ENCODE peak calls at places on chromosomes 13 and 19, in four cellular contexts. One of them, this sample, is unnamed.
A peak's percentile ranks its signal among the peaks of the same experiment; 100 is the strongest.

GRCh38 chr13:94495806-94496205 is 16.3 kb upstream of the DCT start:
- DNase-seq in fibroblast of lung: no peak
- DNase-seq in BJ: no peak
- DNase-seq in thoracic aorta: no peak
- DNase-seq in this sample: no peak

GRCh38 chr19:18657590-18658365 is 20.9 kb downstream of the KLHL26 start:
- DNase-seq in fibroblast of lung: peak; percentile 92
- DNase-seq in BJ: no peak
- DNase-seq in thoracic aorta: peak; percentile 41
- DNase-seq in this sample: peak; percentile 98

GRCh38 chr13:28492527-28493367 is 2.2 kb downstream of the FLT1 start:
- DNase-seq in fibroblast of lung: no peak
- DNase-seq in BJ: peak; percentile 15
- DNase-seq in thoracic aorta: no peak
- DNase-seq in this sample: no peak

GRCh38 chr19:38470788-38471480 is 37.4 kb downstream of the RYR1 start:
- DNase-seq in fibroblast of lung: no peak
- DNase-seq in BJ: no peak
- DNase-seq in thoracic aorta: no peak
- DNase-seq in this sample: no peak

GRCh38 chr13:77740931-77741586 is 43.6 kb downstream of the SLAIN1 start:
- DNase-seq in fibroblast of lung: no peak
- DNase-seq in BJ: no peak
- DNase-seq in thoracic aorta: no peak
- DNase-seq in this sample: no peak

GRCh38 chr13:102700088-102701031 is 5.5 kb upstream of the METTL21C start:
- DNase-seq in fibroblast of lung: peak; percentile 20
- DNase-seq in BJ: peak; percentile 54
- DNase-seq in thoracic aorta: no peak
- DNase-seq in this sample: no peak

GRCh38 chr19:15161028-15161984 is 39.5 kb downstream of the NOTCH3 start:
- DNase-seq in fibroblast of lung: no peak
- DNase-seq in BJ: no peak
- DNase-seq in thoracic aorta: no peak
- DNase-seq in this sample: peak; percentile 36

GRCh38 chr19:46620716-46621115 is 4.2 kb downstream of the PTGIR start:
- DNase-seq in fibroblast of lung: peak; percentile 75
- DNase-seq in BJ: no peak
- DNase-seq in thoracic aorta: no peak
- DNase-seq in this sample: peak; percentile 53

GRCh38 chr19:1027020-1027952 is 878 bp downstream of the CNN2 start:
- DNase-seq in fibroblast of lung: no peak
- DNase-seq in BJ: no peak
- DNase-seq in thoracic aorta: no peak
- DNase-seq in this sample: peak; percentile 45

GRCh38 chr13:37361608-37362007 is 237.0 kb downstream of the POSTN start:
- DNase-seq in fibroblast of lung: no peak
- DNase-seq in BJ: no peak
- DNase-seq in thoracic aorta: no peak
- DNase-seq in this sample: no peak

GRCh38 chr19:10544753-10545251 is 1.1 kb downstream of the ATG4D start:
- DNase-seq in fibroblast of lung: no peak
- DNase-seq in BJ: no peak
- DNase-seq in thoracic aorta: no peak
- DNase-seq in this sample: no peak

GRCh38 chr19:16368385-16369305 is 44.0 kb downstream of the KLF2 start:
- DNase-seq in fibroblast of lung: no peak
- DNase-seq in BJ: no peak
- DNase-seq in thoracic aorta: no peak
- DNase-seq in this sample: no peak

GRCh38 chr13:32262165-32262564 is 53.0 kb downstream of the ZAR1L start:
- DNase-seq in fibroblast of lung: no peak
- DNase-seq in BJ: no peak
- DNase-seq in thoracic aorta: no peak
- DNase-seq in this sample: no peak

DNA sequence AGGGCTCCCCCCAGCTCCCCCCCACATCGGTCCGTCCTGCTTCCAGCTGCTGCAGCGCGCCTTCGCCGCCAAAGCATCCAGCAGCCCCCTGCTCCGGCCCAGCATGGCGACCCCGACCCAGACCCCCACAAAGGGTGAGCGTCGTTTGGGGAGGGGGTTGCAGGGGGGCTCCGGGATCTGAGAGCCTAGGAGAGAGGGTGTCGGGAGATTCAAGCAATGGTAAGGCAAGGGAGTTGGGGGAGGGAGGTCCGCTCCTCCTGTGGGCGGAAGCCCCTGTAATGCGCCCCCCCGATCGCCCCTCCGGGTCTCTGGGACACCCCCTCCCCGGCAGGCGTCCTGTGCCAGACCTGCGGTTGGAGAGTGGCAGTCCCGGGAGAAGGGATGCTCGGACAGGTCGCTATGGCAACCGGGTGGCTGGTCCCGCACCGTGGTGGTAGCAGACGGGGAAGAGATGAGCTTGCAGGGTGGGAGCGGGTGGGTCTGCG is at the start of gene FXYD7:
- DNase-seq in fibroblast of lung: no peak
- DNase-seq in BJ: no peak
- DNase-seq in thoracic aorta: no peak
- DNase-seq in this sample: no peak
- TF ChIP-seq CTCF in fibroblast of lung: no peak
- TF ChIP-seq CTCF in BJ: peak; percentile 4
- TF ChIP-seq CTCF in thoracic aorta: no peak
- TF ChIP-seq CTCF in this sample: no peak

GRCh38 chr13:72505376-72505775 is 222.1 kb downstream of the MZT1 start:
- DNase-seq in fibroblast of lung: no peak
- DNase-seq in BJ: no peak
- DNase-seq in thoracic aorta: no peak
- DNase-seq in this sample: no peak
- H3K4me3 ChIP-seq in fibroblast of lung: no peak overlapping the region
- H3K4me3 ChIP-seq in BJ: no peak overlapping the region
- H3K4me3 ChIP-seq in thoracic aorta: no peak overlapping the region
- H3K4me3 ChIP-seq in this sample: no peak overlapping the region

DNA sequence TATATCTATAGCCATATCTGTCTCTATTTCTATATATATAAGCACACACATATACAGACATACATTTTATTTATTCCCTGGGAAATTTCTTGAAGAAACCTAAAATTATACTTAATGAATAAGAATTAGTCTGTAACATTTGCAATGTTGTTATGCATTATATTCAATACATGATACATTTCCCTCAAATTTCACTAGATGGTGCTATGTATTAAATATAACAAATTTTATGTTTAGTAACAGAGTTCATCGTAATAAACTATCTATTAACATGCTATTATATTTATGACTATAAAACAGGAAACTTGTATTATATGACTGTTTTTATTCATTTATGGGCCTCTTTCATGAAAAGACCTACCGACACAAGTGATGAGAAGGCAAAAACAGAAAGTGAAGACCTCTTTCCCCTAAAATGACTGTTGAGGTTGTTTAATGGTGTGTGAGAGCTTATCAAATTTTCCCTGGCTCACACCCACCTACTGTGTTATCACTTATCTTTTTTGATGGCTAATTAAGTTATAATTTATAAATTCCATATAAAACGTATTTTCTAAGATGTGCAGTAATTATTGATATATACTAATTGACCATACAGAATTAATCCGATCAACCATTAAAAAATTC is 881.9 kb downstream of the SLITRK6 start:
- DNase-seq in fibroblast of lung: peak; percentile 63
- DNase-seq in BJ: peak; percentile 4
- DNase-seq in thoracic aorta: no peak
- DNase-seq in this sample: peak; percentile 54
- TF ChIP-seq CTCF in fibroblast of lung: peak; percentile 11
- TF ChIP-seq CTCF in BJ: peak; percentile 19
- TF ChIP-seq CTCF in thoracic aorta: no peak
- TF ChIP-seq CTCF in this sample: peak; percentile 33

DNA sequence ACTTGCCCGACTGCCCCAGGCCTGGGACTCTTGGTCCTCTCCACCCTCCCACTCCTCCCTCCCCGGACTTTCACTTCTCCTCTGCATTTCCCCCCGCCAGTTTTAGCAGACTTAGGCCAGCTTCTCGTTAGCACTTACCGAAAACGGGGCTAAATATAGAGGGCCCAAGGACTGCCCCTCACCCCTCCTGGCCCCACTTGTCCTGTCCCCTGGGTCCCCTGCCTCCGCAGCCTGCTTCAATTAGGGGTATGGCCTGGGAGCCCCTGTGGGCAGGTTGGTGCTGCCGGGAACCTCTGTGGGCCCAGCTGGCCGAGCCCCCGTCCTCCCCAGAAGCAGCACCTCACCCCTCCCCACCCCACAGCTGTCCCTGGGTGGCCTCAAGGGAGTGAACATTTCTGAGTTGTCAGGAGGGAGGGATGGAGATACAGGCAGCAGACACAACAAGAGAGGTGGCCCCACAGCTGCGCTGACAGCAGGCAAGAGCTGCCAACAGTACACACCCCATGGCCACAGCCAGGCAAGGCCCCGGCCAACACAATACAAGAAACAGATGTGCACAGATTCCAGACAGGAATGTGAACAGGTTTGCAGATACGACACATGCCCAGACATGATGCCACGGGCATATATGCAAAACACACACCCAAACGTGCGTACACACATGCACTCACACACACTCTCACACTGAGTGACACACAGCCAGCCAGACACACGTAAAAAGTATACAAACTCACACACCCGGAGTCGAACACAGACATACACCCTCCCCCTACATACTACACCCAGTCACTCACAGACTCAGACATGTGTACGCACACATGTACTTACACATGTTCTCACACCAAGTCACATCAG is 2.6 kb downstream of the POU2F2 start:
- DNase-seq in fibroblast of lung: no peak
- DNase-seq in BJ: no peak
- DNase-seq in thoracic aorta: no peak
- DNase-seq in this sample: peak; percentile 45
- H3K4me3 ChIP-seq in fibroblast of lung: no peak overlapping the region
- H3K4me3 ChIP-seq in BJ: no peak overlapping the region
- H3K4me3 ChIP-seq in thoracic aorta: peak overlapping the region; percentile 41
- H3K4me3 ChIP-seq in this sample: no peak overlapping the region